ENCODE peak calls at places on chromosomes 3 and 15, in ten cellular contexts. R is fibroblast of the aortic adventitia, P is suprapubic skin, F is body of pancreas, Y is fibroblast of lung, M is neural progenitor cell, L is pancreas, X is cardiac muscle cell, A is fibroblast of mammary gland, G is tibial artery. W is an unnamed sample.

GRCh38 chr15:24877174-24877573 is 77.6 kb upstream of the SNRPN start:
- DNase-seq in R (no peak), P (no peak), Y (peak; percentile 16), M (no peak), X (no peak), F (no peak), G (no peak), L (no peak), A (no peak), W (no peak)

GRCh38 chr3:130699765-130700164 is 46.9 kb downstream of the PIK3R4 start:
- DNase-seq in G (no peak), Y (peak; percentile 37), X (peak; percentile 58), F (no peak), A (peak; percentile 47), M (peak; percentile 31), L (no peak), P (no peak), R (peak; percentile 15), W (peak; percentile 35)

GRCh38 chr3:143720381-143720780 is 127.9 kb downstream of the SLC9A9 start:
- DNase-seq in Y (no peak), A (no peak), X (no peak), P (no peak), M (no peak), F (no peak), L (no peak), R (no peak), G (no peak), W (no peak)

GRCh38 chr3:65751123-65751700 is 287.5 kb downstream of the MAGI1 start:
- DNase-seq in R (peak; percentile 42), X (peak; percentile 47), L (peak; percentile 26), P (no peak), M (peak; percentile 90), Y (peak; percentile 48), F (peak; percentile 65), G (no peak), A (peak; percentile 29), W (peak; percentile 55)

GRCh38 chr15:46091860-46092450 is 457.1 kb downstream of the SQOR start:
- DNase-seq in M (peak; percentile 73), A (peak; percentile 8), G (no peak), P (no peak), R (no peak), X (peak; percentile 29), Y (peak; percentile 47), F (peak; percentile 54), L (peak; percentile 8), W (peak; percentile 10)

GRCh38 chr3:57952651-57953050 is 55.6 kb upstream of the FLNB start:
- DNase-seq in R (no peak), M (no peak), X (no peak), F (no peak), A (no peak), P (no peak), Y (no peak), L (no peak), G (no peak), W (no peak)

GRCh38 chr3:69389520-69390248 is 3.8 kb upstream of the FRMD4B start:
- DNase-seq in L (no peak), F (no peak), R (no peak), Y (no peak), G (no peak), X (no peak), P (no peak), A (no peak), M (no peak), W (no peak)

GRCh38 chr15:76060098-76060989 is 559 bp downstream of the TMEM266 start:
- DNase-seq in L (peak; percentile 27), M (no peak), G (no peak), A (no peak), R (peak; percentile 3), X (no peak), F (no peak), Y (no peak), P (no peak), W (no peak)

GRCh38 chr3:86961297-86961696 is 29.7 kb downstream of the VGLL3 start:
- DNase-seq in Y (no peak), A (no peak), L (no peak), G (no peak), F (no peak), X (peak; percentile 32), P (no peak), M (no peak), R (peak; percentile 68), W (peak; percentile 54)

GRCh38 chr3:57939776-57940175 is 68.4 kb upstream of the FLNB start:
- DNase-seq in A (no peak), Y (no peak), G (no peak), F (no peak), P (no peak), L (no peak), M (peak; percentile 15), R (no peak), X (no peak), W (no peak)

GRCh38 chr3:188946351-188946750 is 225.4 kb upstream of the TPRG1 start:
- DNase-seq in X (no peak), Y (no peak), M (no peak), G (no peak), L (no peak), A (no peak), F (no peak), R (no peak), P (no peak), W (no peak)
- H3K4me3 ChIP-seq in X (no peak overlapping the region), Y (no peak overlapping the region), M (no peak overlapping the region), G (peak overlapping the region; percentile 44), L (peak overlapping the region; percentile 38), A (no peak overlapping the region), F (no peak overlapping the region), R (no peak overlapping the region), P (peak overlapping the region; percentile 52), W (no peak overlapping the region)

GRCh38 chr15:101610628-101611000 is 41.6 kb downstream of the TM2D3 start:
- DNase-seq in Y (no peak), X (no peak), G (no peak), L (no peak), F (no peak), P (no peak), M (no peak), R (no peak), A (no peak), W (no peak)

GRCh38 chr15:101609742-101610627 is 42.2 kb downstream of the TM2D3 start:
- DNase-seq in G (no peak), F (no peak), R (no peak), A (no peak), M (no peak), Y (no peak), P (no peak), L (no peak), X (no peak), W (no peak)

GRCh38 chr15:101604124-101604874 is 47.9 kb downstream of the TM2D3 start:
- DNase-seq in M (no peak), F (no peak), P (no peak), X (no peak), Y (no peak), L (no peak), R (no peak), A (no peak), G (no peak), W (no peak)

GRCh38 chr15:101608182-101608581 is 44.0 kb downstream of the TM2D3 start:
- DNase-seq in X (no peak), M (no peak), L (no peak), F (no peak), Y (no peak), G (no peak), A (no peak), P (no peak), R (no peak), W (no peak)

GRCh38 chr15:101607102-101607501 is 45.1 kb downstream of the TM2D3 start:
- DNase-seq in M (no peak), Y (no peak), P (no peak), A (no peak), F (no peak), R (no peak), G (no peak), X (no peak), L (no peak), W (no peak)
- TF ChIP-seq CTCF in M (no peak), Y (no peak), P (no peak), A (no peak), F (no peak), R (no peak), G (no peak), X (no peak), L (no peak), W (no peak)

GRCh38 chr3:147358144-147358992 is 48.0 kb downstream of the ZIC4 start:
- DNase-seq in L (no peak), M (no peak), G (no peak), P (no peak), Y (no peak), X (no peak), R (no peak), A (no peak), F (no peak), W (no peak)

GRCh38 chr3:147359177-147360062 is 46.9 kb downstream of the ZIC4 start:
- DNase-seq in M (peak; percentile 79), X (no peak), A (no peak), F (no peak), L (no peak), G (no peak), Y (no peak), P (no peak), R (no peak), W (no peak)

GRCh38 chr3:147361671-147362420 is 44.5 kb downstream of the ZIC4 start:
- DNase-seq in X (peak; percentile 13), M (peak; percentile 81), Y (no peak), R (no peak), P (no peak), F (peak; percentile 31), L (peak; percentile 35), A (peak; percentile 22), G (no peak), W (peak; percentile 7)

GRCh38 chr3:147364771-147365170 is 41.6 kb downstream of the ZIC4 start:
- DNase-seq in L (no peak), M (no peak), G (no peak), R (no peak), A (no peak), F (no peak), P (no peak), X (no peak), Y (no peak), W (no peak)

DNA sequence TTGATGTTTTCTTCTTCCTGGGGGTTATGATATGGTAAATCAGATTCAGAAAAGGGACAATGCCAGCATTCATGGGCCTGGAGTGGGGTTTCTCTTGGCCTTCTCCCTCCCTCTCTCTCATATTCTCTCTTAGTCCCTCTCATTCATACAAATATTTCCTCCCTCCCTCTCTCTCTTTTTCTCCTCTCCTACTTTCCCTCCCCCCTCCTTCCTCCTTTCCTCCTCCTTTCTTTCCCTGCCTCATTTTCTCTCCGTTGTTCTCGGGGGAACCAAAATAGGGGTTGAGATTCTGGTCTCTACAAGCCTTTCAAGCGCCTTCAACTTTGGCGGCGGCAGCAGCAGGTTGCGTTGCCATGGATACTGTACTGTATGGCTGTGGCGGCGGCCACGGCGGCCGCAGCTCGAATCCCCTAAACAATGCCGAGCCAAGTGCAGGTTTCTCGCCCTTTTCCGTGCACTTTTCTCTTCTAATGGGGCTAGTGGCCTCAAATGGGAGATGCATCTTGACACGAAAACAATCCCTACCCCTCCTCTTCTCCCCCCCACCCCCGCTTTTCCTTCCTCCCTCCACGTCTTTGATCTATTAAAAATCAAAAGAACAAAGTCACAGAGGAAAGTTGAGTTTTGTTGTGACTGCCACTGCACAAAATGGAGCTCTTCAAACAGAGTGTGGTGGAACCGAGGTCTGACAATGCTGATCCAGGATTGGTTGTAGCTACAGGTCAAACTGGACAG is 45.2 kb downstream of the ZIC4 start:
- DNase-seq in G (no peak), P (no peak), Y (no peak), F (peak; percentile 16), M (peak; percentile 89), R (no peak), X (no peak), A (no peak), L (no peak), W (no peak)
- H3K4me3 ChIP-seq in G (no peak overlapping the region), P (no peak overlapping the region), Y (no peak overlapping the region), F (no peak overlapping the region), M (peak overlapping the region; percentile 25), R (no peak overlapping the region), X (no peak overlapping the region), A (no peak overlapping the region), L (no peak overlapping the region), W (no peak overlapping the region)

GRCh38 chr15:91142097-91142744 is 42.2 kb downstream of the SV2B start:
- DNase-seq in L (no peak), Y (no peak), P (no peak), X (peak; percentile 1), M (peak; percentile 22), F (peak; percentile 9), A (peak; percentile 1), R (peak; percentile 2), G (no peak), W (no peak)
- TF ChIP-seq CTCF in L (peak; percentile 29), Y (no peak), P (no peak), X (no peak), M (peak; percentile 65), F (peak; percentile 63), A (peak; percentile 27), R (no peak), G (no peak), W (no peak)